ENCODE peak calls at places on chromosome 10, in five cellular contexts. W is Peyer's patch, H is IMR-90, F is neuronal stem cell, V is PC-9. B is an unnamed sample.
A peak's percentile ranks its signal among the peaks of the same experiment; 100 is the strongest.

GRCh38 chr10:78451592-78451991 is 417.9 kb downstream of the RPS24 start:
- DNase-seq in W (no peak), H (peak; percentile 16), F (no peak), V (no peak), B (peak; percentile 8)

GRCh38 chr10:126686271-126686670 is 15.8 kb upstream of the C10orf90 start:
- DNase-seq in W (no peak), H (no peak), F (no peak), V (no peak), B (no peak)

GRCh38 chr10:49700997-49701396 is 21.5 kb downstream of the C10orf53 start:
- DNase-seq in W (no peak), H (no peak), F (no peak), V (peak; percentile 54), B (no peak)

GRCh38 chr10:2214805-2215204 is 477.5 kb upstream of the ADARB2 start:
- DNase-seq in W (no peak), H (no peak), F (no peak), V (no peak), B (no peak)

GRCh38 chr10:6083523-6084475 is 5.0 kb upstream of the RBM17 start:
- DNase-seq in W (no peak), H (peak; percentile 40), F (no peak), V (no peak), B (no peak)

GRCh38 chr10:92690211-92691041 is 671 bp downstream of the HHEX start:
- DNase-seq in W (peak; percentile 74), H (peak; percentile 69), F (peak; percentile 29), V (peak; percentile 53), B (no peak)

GRCh38 chr10:27158421-27158820 is 3.3 kb downstream of the MASTL start:
- DNase-seq in W (no peak), H (peak; percentile 19), F (no peak), V (no peak), B (no peak)

GRCh38 chr10:106713846-106714245 is 450.7 kb downstream of the SORCS1 start:
- DNase-seq in W (no peak), H (no peak), F (no peak), V (no peak), B (no peak)

GRCh38 chr10:6497524-6498140 is 82.4 kb downstream of the PRKCQ start:
- DNase-seq in W (no peak), H (no peak), F (no peak), V (no peak), B (no peak)

GRCh38 chr10:80421369-80422220 is 13.2 kb downstream of the PRXL2A start:
- DNase-seq in W (no peak), H (no peak), F (no peak), V (no peak), B (peak; percentile 42)

GRCh38 chr10:123640016-123640535 is 26.1 kb upstream of the GPR26 start:
- DNase-seq in W (no peak), H (no peak), F (no peak), V (no peak), B (no peak)

GRCh38 chr10:132319853-132320669 is 11.9 kb upstream of the LRRC27 start:
- DNase-seq in W (no peak), H (peak; percentile 92), F (no peak), V (peak; percentile 69), B (no peak)

GRCh38 chr10:50497758-50498157 is 126.0 kb downstream of the SGMS1 start:
- DNase-seq in W (no peak), H (peak; percentile 86), F (no peak), V (peak; percentile 75), B (no peak)

GRCh38 chr10:80204801-80205477 is 398 bp downstream of the ANXA11 start:
- DNase-seq in W (no peak), H (peak; percentile 30), F (no peak), V (no peak), B (peak; percentile 37)

GRCh38 chr10:20110435-20111119 is 294.3 kb downstream of the PLXDC2 start:
- DNase-seq in W (no peak), H (no peak), F (no peak), V (no peak), B (no peak)

GRCh38 chr10:29946953-29947700 is 112.3 kb downstream of the JCAD start:
- DNase-seq in W (no peak), H (peak; percentile 94), F (no peak), V (peak; percentile 84), B (no peak)

GRCh38 chr10:118792501-118792900 is 37.7 kb upstream of the CACUL1 start:
- DNase-seq in W (no peak), H (no peak), F (no peak), V (no peak), B (no peak)

GRCh38 chr10:28254290-28254985 is 48.4 kb downstream of the MPP7 start:
- DNase-seq in W (no peak), H (peak; percentile 54), F (no peak), V (no peak), B (no peak)

GRCh38 chr10:108862691-108863350 is 1060.5 kb downstream of the XPNPEP1 start:
- DNase-seq in W (no peak), H (peak; percentile 69), F (no peak), V (no peak), B (no peak)

GRCh38 chr10:104246981-104247380 is 7.7 kb upstream of the GSTO1 start:
- DNase-seq in W (no peak), H (peak; percentile 57), F (no peak), V (no peak), B (no peak)

GRCh38 chr10:92523639-92524038 is 50.3 kb downstream of the IDE start:
- DNase-seq in W (no peak), H (no peak), F (no peak), V (no peak), B (no peak)

GRCh38 chr10:9709849-9710248 is 1307.8 kb upstream of the CELF2 start:
- DNase-seq in W (no peak), H (peak; percentile 31), F (no peak), V (no peak), B (no peak)

GRCh38 chr10:124197301-124198148 is 104.1 kb upstream of the CHST15 start:
- DNase-seq in W (no peak), H (no peak), F (no peak), V (no peak), B (no peak)

GRCh38 chr10:10293431-10293830 is 724.2 kb upstream of the CELF2 start:
- DNase-seq in W (no peak), H (no peak), F (peak; percentile 20), V (no peak), B (no peak)

GRCh38 chr10:110859206-110859946 is 12.4 kb upstream of the PDCD4 start:
- DNase-seq in W (no peak), H (no peak), F (no peak), V (no peak), B (no peak)

GRCh38 chr10:110861476-110861875 is 10.3 kb upstream of the PDCD4 start:
- DNase-seq in W (no peak), H (no peak), F (no peak), V (no peak), B (no peak)

GRCh38 chr10:110861930-110862677 is 9.6 kb upstream of the PDCD4 start:
- DNase-seq in W (no peak), H (no peak), F (no peak), V (peak; percentile 37), B (no peak)

GRCh38 chr10:110859947-110860376 is 11.8 kb upstream of the PDCD4 start:
- DNase-seq in W (no peak), H (peak; percentile 72), F (no peak), V (no peak), B (no peak)

DNA sequence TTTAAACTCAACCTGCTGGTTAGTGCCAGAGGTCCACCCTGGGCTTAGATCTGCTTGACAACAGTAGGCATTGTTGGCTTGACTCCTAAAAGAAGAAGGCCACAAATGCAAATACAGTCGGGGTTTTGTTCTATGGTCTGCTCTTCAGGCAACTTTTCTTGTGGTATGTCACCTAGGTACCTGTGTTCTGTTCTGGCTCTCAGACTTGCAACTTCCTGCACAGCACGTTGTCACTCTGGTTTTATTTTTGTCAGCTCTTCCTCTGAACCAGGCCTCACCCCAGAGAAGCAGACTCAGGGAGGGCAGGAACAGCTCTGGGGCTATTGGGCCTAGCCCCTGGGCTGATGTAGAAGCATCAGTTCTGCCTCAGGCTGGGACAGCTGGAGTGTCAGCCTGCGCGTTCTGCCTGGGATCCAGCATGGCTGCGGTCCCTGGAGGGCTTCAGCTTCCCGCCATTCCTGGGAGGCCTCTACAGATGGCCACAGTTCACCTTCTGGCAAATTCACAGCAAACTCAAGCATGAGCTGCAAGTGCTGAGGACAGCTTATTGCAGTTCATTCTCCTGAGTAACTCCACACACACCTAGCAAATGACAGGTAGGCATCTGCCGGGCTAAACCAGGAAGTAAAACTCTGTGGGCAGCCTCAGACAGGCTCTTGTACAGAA is 11.0 kb upstream of the PDCD4 start:
- DNase-seq in W (peak; percentile 57), H (no peak), F (no peak), V (no peak), B (peak; percentile 69)
- H3K27ac ChIP-seq in W (peak overlapping the region; percentile 96), H (no peak overlapping the region), F (no peak overlapping the region), V (no peak overlapping the region), B (peak overlapping the region; percentile 95)

DNA sequence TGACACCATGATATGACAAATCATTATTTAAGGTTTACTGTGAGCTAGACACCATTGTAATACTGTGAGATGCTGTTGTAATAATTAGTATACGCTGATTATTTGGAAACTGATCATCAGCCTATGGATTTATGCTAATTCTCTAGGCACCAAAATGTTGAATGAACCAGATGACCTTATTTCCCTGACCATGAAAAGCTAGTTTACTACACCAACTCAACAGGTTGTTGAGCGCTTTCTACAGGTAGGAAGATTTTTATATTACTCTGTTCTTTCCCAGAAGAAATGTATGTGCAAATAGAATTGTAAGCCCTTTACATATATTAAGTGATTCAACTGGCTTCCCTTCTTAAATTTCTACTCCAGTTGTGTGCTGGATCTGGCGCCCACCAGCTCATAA is 6.2 kb downstream of the NRP1 start:
- DNase-seq in W (no peak), H (no peak), F (no peak), V (no peak), B (no peak)
- H3K36me3 ChIP-seq in W (no peaks in the 10 kb centered on the region), H (peaks cover 4% of the 10 kb centered on the region), F (peaks cover 86% of the 10 kb centered on the region), V (peaks cover 68% of the 10 kb centered on the region), B (no peaks in the 10 kb centered on the region)

GRCh38 chr10:1205450-1206030 is 149.4 kb downstream of the WDR37 start:
- DNase-seq in W (no peak), H (no peak), F (no peak), V (no peak), B (no peak)
- H3K27ac ChIP-seq in W (no peak overlapping the region), H (no peak overlapping the region), F (no peak overlapping the region), V (no peak overlapping the region), B (no peak overlapping the region)

GRCh38 chr10:24596531-24596930 is 127.2 kb downstream of the ARHGAP21 start:
- DNase-seq in W (no peak), H (no peak), F (no peak), V (no peak), B (no peak)

GRCh38 chr10:24603333-24603732 is 120.4 kb downstream of the ARHGAP21 start:
- DNase-seq in W (no peak), H (peak; percentile 70), F (no peak), V (no peak), B (no peak)

GRCh38 chr10:24597961-24598360 is 125.7 kb downstream of the ARHGAP21 start:
- DNase-seq in W (no peak), H (no peak), F (no peak), V (no peak), B (no peak)

DNA sequence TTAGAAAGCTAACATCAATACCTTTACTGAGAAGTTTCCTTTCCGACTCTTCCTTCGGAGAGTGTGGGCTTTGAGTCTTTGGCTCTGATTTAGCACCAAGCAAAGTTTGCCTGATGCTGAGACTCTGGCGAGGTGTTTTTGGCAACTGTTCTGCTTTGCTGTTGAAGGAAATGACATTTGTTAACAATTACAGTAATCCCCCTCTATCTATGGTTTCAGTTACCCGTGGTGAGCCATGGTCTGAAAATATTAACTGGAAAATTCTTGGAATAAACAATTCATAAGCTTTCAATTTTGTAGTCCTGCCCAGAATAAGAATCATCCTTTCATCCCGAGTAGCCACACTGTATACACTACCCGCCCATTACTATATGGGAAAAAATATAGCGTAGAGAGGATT is 126.3 kb downstream of the ARHGAP21 start:
- DNase-seq in W (no peak), H (no peak), F (no peak), V (no peak), B (no peak)
- H3K36me3 ChIP-seq in W (no peaks in the 10 kb centered on the region), H (peaks cover 40% of the 10 kb centered on the region), F (peaks cover 100% of the 10 kb centered on the region), V (peaks cover 9% of the 10 kb centered on the region), B (peaks cover 21% of the 10 kb centered on the region)